ENCODE peak calls at places on chromosomes 12 and 14, in nine cellular contexts. G, A, E, M, D, U, Y, S and T are unnamed samples.

GRCh38 chr12:89040146-89040964 is 311.9 kb downstream of the DUSP6 start:
- DNase-seq in U (no peak), G (no peak), M (no peak), S (peak; percentile 29), A (peak; percentile 61), E (no peak), Y (peak; percentile 26), D (peak; percentile 92), T (peak; percentile 87)

GRCh38 chr12:75554556-75554880 is 43.1 kb upstream of the KRR1 start:
- DNase-seq in Y (peak; percentile 35), U (no peak), G (no peak), D (no peak), S (no peak), A (peak; percentile 54), M (no peak), E (no peak), T (no peak)

GRCh38 chr12:92416385-92416812 is 270.8 kb upstream of the BTG1 start:
- DNase-seq in S (no peak), U (no peak), G (no peak), E (no peak), A (no peak), Y (peak; percentile 11), D (no peak), M (no peak), T (no peak)

GRCh38 chr12:124007810-124008570 is 35.0 kb downstream of the ZNF664 start:
- DNase-seq in U (no peak), M (no peak), S (no peak), G (no peak), A (peak; percentile 62), D (peak; percentile 65), E (no peak), Y (no peak), T (no peak)

GRCh38 chr12:112121780-112122565 is 3.4 kb upstream of the TRAFD1 start:
- DNase-seq in U (no peak), Y (peak; percentile 94), M (peak; percentile 61), S (no peak), A (peak; percentile 77), E (no peak), D (no peak), G (no peak), T (no peak)

GRCh38 chr12:27434673-27435565 is 11.6 kb upstream of the SMCO2 start:
- DNase-seq in M (peak; percentile 10), E (peak; percentile 13), A (peak; percentile 27), G (no peak), S (no peak), Y (no peak), U (no peak), D (peak; percentile 54), T (no peak)

GRCh38 chr12:131971226-131971625 is 21.5 kb downstream of the EP400 start:
- DNase-seq in S (no peak), E (no peak), D (no peak), A (no peak), Y (no peak), G (no peak), U (no peak), M (no peak), T (no peak)

GRCh38 chr12:89943461-89943860 is 234.8 kb upstream of the ATP2B1 start:
- DNase-seq in S (no peak), M (no peak), Y (no peak), G (no peak), U (no peak), A (no peak), D (no peak), E (no peak), T (no peak)

DNA sequence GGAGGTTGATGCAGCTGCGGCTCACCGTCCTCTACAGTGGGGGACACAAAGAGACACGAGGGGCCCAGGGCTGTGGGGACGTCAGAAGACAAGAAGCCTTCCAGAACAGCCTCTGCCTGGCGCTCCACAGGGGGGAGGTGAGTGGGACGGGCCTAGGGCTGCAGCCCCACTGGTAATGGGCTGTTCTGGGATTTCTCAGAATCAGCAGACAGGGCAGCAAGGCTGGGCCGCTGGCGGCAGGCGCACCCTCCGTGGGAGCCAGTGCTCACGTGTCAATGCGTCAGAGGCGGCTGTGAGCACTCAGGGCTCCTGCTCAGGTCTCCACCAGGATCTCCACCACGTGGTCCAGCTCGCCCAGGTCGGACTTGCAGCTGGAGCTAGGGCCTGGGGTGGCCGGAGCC is 10.0 kb downstream of the CDCA4 start:
- DNase-seq in U (no peak), G (no peak), D (no peak), E (peak; percentile 71), S (no peak), Y (no peak), A (no peak), M (no peak), T (no peak)
- TF ChIP-seq CTCF in U (no peak), G (no peak), D (no peak), E (no peak), S (no peak), Y (no peak), A (no peak), M (no peak), T (no peak)

GRCh38 chr12:127145543-127145928 is 1121.4 kb upstream of the TMEM132C start:
- DNase-seq in E (no peak), A (no peak), Y (no peak), D (no peak), S (no peak), U (no peak), M (no peak), G (no peak), T (no peak)

GRCh38 chr12:127147724-127148123 is 1119.2 kb upstream of the TMEM132C start:
- DNase-seq in S (no peak), Y (no peak), U (no peak), E (no peak), G (no peak), A (no peak), D (no peak), M (no peak), T (peak; percentile 15)

GRCh38 chr12:127144770-127145169 is 1122.2 kb upstream of the TMEM132C start:
- DNase-seq in D (no peak), M (no peak), A (no peak), U (no peak), S (no peak), Y (no peak), E (no peak), G (no peak), T (no peak)

GRCh38 chr12:127146991-127147718 is 1119.8 kb upstream of the TMEM132C start:
- DNase-seq in G (no peak), E (no peak), S (no peak), Y (no peak), D (no peak), A (no peak), M (no peak), U (no peak), T (no peak)

DNA sequence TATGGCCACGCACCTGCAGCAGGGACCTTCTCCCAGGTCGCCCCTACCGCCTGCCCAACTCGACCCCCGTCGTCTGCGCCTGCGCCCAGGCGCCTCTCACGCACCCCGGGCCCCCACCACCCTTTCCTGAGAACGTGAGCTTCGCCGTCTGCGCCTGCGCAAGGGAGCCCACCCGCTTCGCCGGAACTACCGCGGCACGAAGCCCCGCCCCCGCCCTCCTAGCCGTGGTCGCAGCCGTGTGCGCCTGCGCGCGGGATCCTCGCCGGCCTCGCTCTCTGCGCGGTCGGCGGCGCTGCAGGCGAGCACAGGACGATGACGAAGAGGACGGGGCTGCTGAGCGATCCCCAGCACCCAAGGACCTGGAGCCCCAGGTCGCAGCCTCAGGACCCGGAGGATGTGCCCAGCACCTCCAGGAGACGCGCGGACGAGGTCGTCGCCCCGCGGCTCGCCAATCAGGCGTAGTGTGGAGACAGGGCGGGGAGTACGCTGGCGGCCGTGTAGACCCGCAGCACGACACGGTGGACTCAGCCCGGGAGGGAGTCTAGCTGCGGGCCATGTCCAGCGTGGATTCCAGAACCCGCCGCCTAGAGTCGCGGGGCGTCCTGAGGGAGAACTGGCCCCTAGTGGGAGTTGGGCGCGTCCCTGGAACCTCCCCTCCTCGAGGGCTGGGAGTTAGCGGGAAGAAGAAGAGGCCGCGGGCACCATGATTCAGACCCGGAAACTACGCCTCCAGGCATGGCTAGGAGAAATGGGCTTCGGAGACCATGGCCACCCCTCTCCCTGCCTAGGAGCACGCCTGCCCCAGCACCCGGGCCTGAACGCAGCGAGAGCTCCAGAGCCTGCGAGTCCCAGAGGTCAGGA is 1120.8 kb upstream of the TMEM132C start:
- DNase-seq in A (peak; percentile 69), M (peak; percentile 80), D (no peak), S (peak; percentile 68), G (no peak), Y (peak; percentile 55), U (no peak), E (peak; percentile 94), T (no peak)
- TF ChIP-seq CTCF in A (no peak), M (no peak), D (no peak), S (no peak), G (no peak), Y (no peak), U (no peak), E (no peak), T (no peak)

GRCh38 chr14:72515779-72516770 is 377.8 kb downstream of the DPF3 start:
- DNase-seq in D (peak; percentile 22), G (no peak), E (no peak), U (no peak), M (no peak), Y (peak; percentile 57), A (peak; percentile 69), S (no peak), T (peak; percentile 69)

GRCh38 chr14:72513346-72513745 is 380.6 kb downstream of the DPF3 start:
- DNase-seq in M (no peak), S (no peak), A (no peak), Y (no peak), E (no peak), U (no peak), G (no peak), D (no peak), T (peak; percentile 53)

GRCh38 chr14:72512925-72513324 is 381.0 kb downstream of the DPF3 start:
- DNase-seq in S (no peak), Y (no peak), U (no peak), A (no peak), E (no peak), D (no peak), G (no peak), M (no peak), T (peak; percentile 40)

GRCh38 chr14:72514660-72515025 is 379.3 kb downstream of the DPF3 start:
- DNase-seq in U (no peak), M (no peak), D (no peak), A (no peak), Y (no peak), E (no peak), S (no peak), G (no peak), T (no peak)

DNA sequence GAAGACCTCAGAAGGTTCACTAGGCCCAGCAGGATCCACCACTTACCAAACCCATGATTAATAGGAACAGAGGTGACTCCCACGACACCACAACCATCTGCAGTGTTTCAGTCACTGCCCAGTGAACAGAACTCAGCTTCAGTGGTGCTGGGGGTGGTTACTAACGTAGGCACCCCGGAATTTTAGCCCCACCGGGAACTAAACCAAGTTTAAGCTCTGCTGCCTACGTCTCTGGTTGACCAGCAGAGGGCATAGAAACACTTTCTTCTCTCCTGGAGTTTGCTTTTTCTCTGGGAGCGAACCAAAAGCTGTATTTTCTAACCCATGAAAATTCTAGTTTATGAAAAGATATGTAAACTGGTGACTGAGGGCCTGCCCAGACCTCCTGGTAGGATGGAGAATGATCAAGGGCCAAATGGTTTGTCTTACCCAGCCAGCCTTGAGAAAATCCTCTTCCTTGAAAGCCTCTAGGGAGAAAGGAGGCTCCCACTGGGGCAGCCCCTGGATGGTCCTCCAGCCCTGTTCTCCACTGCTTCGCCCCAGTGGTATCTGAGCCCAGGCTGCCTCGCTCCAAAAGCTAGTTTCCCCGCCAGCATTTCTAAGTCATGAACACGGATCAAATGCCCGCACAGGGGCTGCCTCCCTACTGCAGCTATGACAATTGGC is 379.8 kb downstream of the DPF3 start:
- DNase-seq in M (no peak), G (no peak), S (no peak), Y (peak; percentile 69), D (peak; percentile 52), U (no peak), E (no peak), A (peak; percentile 75), T (peak; percentile 76)
- TF ChIP-seq CTCF in M (peak; percentile 59), G (peak; percentile 58), S (no peak), Y (peak; percentile 76), D (peak; percentile 60), U (peak; percentile 77), E (peak; percentile 89), A (peak; percentile 91), T (peak; percentile 89)

GRCh38 chr12:80033457-80033856 is 65.9 kb upstream of the OTOGL start:
- DNase-seq in Y (peak; percentile 48), U (no peak), A (peak; percentile 55), S (no peak), D (no peak), E (no peak), M (no peak), G (no peak), T (no peak)
- TF ChIP-seq CTCF in Y (no peak), U (no peak), A (no peak), S (no peak), D (no peak), E (no peak), M (no peak), G (no peak), T (no peak)